ENCODE peak calls at places on chromosomes 16 and 17, in nine cellular contexts. Q is substantia nigra; F is GM13977; W is stimulated activated CD8-positive, alpha-beta memory T cell treated with anti-CD3 and anti-CD28 coated beads, Interleukin-15, amount 100 ng/mL, for 1 hour; A is WTC11; V is activated CD4-positive, alpha-beta T cell treated with anti-CD3 and anti-CD28 coated beads, Interleukin-2, amount 10 ng/mL, durations not matched to agents 7 days and 5 days; C is PC-3; Z is HTR-8/SVneo; H is thoracic aorta. K is an unnamed sample.

GRCh38 chr16:68823401-68823800 is 19.9 kb upstream of the TANGO6 start:
- DNase-seq in Q (no peak), F (no peak), W (no peak), A (peak; percentile 18), V (no peak), C (no peak), Z (peak; percentile 85), H (no peak), K (no peak)

GRCh38 chr17:72192409-72193192 is 71.8 kb downstream of the SOX9 start:
- DNase-seq in Q (no peak), F (no peak), W (no peak), A (no peak), V (no peak), C (peak; percentile 14), Z (no peak), H (no peak), K (no peak)

GRCh38 chr16:66103245-66103644 is 263.2 kb upstream of the CDH5 start:
- DNase-seq in Q (no peak), F (no peak), W (no peak), A (no peak), V (no peak), C (no peak), Z (no peak), H (no peak), K (no peak)

GRCh38 chr17:44331249-44331760 is 6.7 kb upstream of the SLC25A39 start:
- DNase-seq in Q (peak; percentile 8), F (peak; percentile 77), W (peak; percentile 52), A (peak; percentile 80), V (peak; percentile 83), C (peak; percentile 97), Z (peak; percentile 87), H (no peak), K (peak; percentile 81)

GRCh38 chr16:67936124-67936875 is at the start of gene PSMB10:
- DNase-seq in Q (no peak), F (peak; percentile 64), W (no peak), A (peak; percentile 45), V (no peak), C (no peak), Z (peak; percentile 49), H (no peak), K (peak; percentile 67)

GRCh38 chr17:14303343-14304221 is 2.7 kb downstream of the HS3ST3B1 start:
- DNase-seq in Q (no peak), F (no peak), W (no peak), A (peak; percentile 37), V (peak; percentile 26), C (no peak), Z (no peak), H (no peak), K (peak; percentile 67)

GRCh38 chr16:23755484-23755809 is 621 bp downstream of the CHP2 start:
- DNase-seq in Q (no peak), F (no peak), W (no peak), A (no peak), V (no peak), C (no peak), Z (no peak), H (no peak), K (no peak)

GRCh38 chr17:48244121-48244711 is 136.7 kb downstream of the SNX11 start:
- DNase-seq in Q (no peak), F (no peak), W (no peak), A (no peak), V (peak; percentile 14), C (peak; percentile 98), Z (peak; percentile 26), H (no peak), K (no peak)

GRCh38 chr16:4213721-4214120 is 28.2 kb downstream of the SRL start:
- DNase-seq in Q (no peak), F (no peak), W (no peak), A (no peak), V (no peak), C (no peak), Z (no peak), H (no peak), K (no peak)

GRCh38 chr16:29310852-29311314 is 95.6 kb downstream of the NPIPB11 start:
- DNase-seq in Q (no peak), F (no peak), W (no peak), A (no peak), V (no peak), C (peak; percentile 2), Z (no peak), H (no peak), K (no peak)

GRCh38 chr16:11949527-11949926 is 7.7 kb upstream of the NPIPB2 start:
- DNase-seq in Q (peak; percentile 2), F (peak; percentile 82), W (no peak), A (peak; percentile 36), V (peak; percentile 22), C (peak; percentile 68), Z (peak; percentile 59), H (no peak), K (peak; percentile 49)

GRCh38 chr16:2468142-2468724 is 2.9 kb upstream of the NTN3 start:
- DNase-seq in Q (no peak), F (peak; percentile 82), W (no peak), A (peak; percentile 37), V (no peak), C (peak; percentile 31), Z (no peak), H (no peak), K (peak; percentile 67)

GRCh38 chr16:24700549-24701392 is 28.7 kb upstream of the TNRC6A start:
- DNase-seq in Q (no peak), F (no peak), W (no peak), A (no peak), V (no peak), C (peak; percentile 97), Z (peak; percentile 88), H (peak; percentile 85), K (no peak)

GRCh38 chr17:48816774-48817590 is at the start of gene TTLL6:
- DNase-seq in Q (no peak), F (peak; percentile 91), W (peak; percentile 43), A (peak; percentile 97), V (peak; percentile 87), C (peak; percentile 98), Z (peak; percentile 97), H (peak; percentile 23), K (peak; percentile 99)

GRCh38 chr17:64115871-64116534 is 13.9 kb downstream of the ERN1 start:
- DNase-seq in Q (no peak), F (no peak), W (no peak), A (no peak), V (no peak), C (peak; percentile 95), Z (peak; percentile 37), H (no peak), K (no peak)

GRCh38 chr17:59149841-59150511 is 5.0 kb downstream of the SKA2 start:
- DNase-seq in Q (no peak), F (no peak), W (no peak), A (no peak), V (peak; percentile 17), C (peak; percentile 48), Z (no peak), H (no peak), K (no peak)

GRCh38 chr16:50219402-50219975 is 46.9 kb upstream of the ADCY7 start:
- DNase-seq in Q (no peak), F (no peak), W (no peak), A (no peak), V (no peak), C (no peak), Z (no peak), H (no peak), K (no peak)

GRCh38 chr16:77759821-77760220 is 28.5 kb upstream of the VAT1L start:
- DNase-seq in Q (no peak), F (no peak), W (no peak), A (no peak), V (no peak), C (no peak), Z (no peak), H (no peak), K (no peak)

GRCh38 chr17:27601069-27601974 is 29.7 kb upstream of the LGALS9 start:
- DNase-seq in Q (peak; percentile 28), F (peak; percentile 84), W (peak; percentile 84), A (peak; percentile 90), V (peak; percentile 84), C (peak; percentile 85), Z (peak; percentile 79), H (peak; percentile 70), K (peak; percentile 88)

GRCh38 chr16:23504453-23505179 is 5.7 kb downstream of the GGA2 start:
- DNase-seq in Q (no peak), F (peak; percentile 74), W (peak; percentile 27), A (no peak), V (peak; percentile 71), C (peak; percentile 73), Z (peak; percentile 71), H (peak; percentile 59), K (peak; percentile 55)

GRCh38 chr17:77882481-77883212 is 75.9 kb upstream of the TNRC6C start:
- DNase-seq in Q (no peak), F (peak; percentile 83), W (peak; percentile 56), A (no peak), V (peak; percentile 88), C (no peak), Z (no peak), H (no peak), K (no peak)

GRCh38 chr16:48053346-48053745 is 102.4 kb downstream of the ABCC12 start:
- DNase-seq in Q (no peak), F (no peak), W (no peak), A (peak; percentile 64), V (no peak), C (peak; percentile 53), Z (peak; percentile 53), H (no peak), K (peak; percentile 77)

GRCh38 chr17:80457236-80457856 is 19.1 kb downstream of the NPTX1 start:
- DNase-seq in Q (no peak), F (no peak), W (no peak), A (no peak), V (no peak), C (peak; percentile 39), Z (no peak), H (no peak), K (no peak)

GRCh38 chr16:70304892-70305448 is 6.0 kb downstream of the DDX19B start:
- DNase-seq in Q (no peak), F (peak; percentile 35), W (no peak), A (no peak), V (no peak), C (peak; percentile 63), Z (no peak), H (no peak), K (no peak)

GRCh38 chr16:79871906-79872305 is 271.4 kb upstream of the MAF start:
- DNase-seq in Q (no peak), F (no peak), W (no peak), A (no peak), V (no peak), C (no peak), Z (no peak), H (no peak), K (no peak)

GRCh38 chr16:83068686-83069085 is 441.9 kb downstream of the CDH13 start:
- DNase-seq in Q (no peak), F (no peak), W (no peak), A (no peak), V (no peak), C (no peak), Z (peak; percentile 4), H (no peak), K (no peak)

GRCh38 chr17:36722121-36722902 is 120.9 kb downstream of the MRM1 start:
- DNase-seq in Q (peak; percentile 14), F (peak; percentile 94), W (peak; percentile 38), A (peak; percentile 68), V (peak; percentile 82), C (peak; percentile 33), Z (no peak), H (no peak), K (peak; percentile 91)

GRCh38 chr17:61251939-61252865 is 147.4 kb upstream of the TBX2 start:
- DNase-seq in Q (no peak), F (no peak), W (peak; percentile 2), A (no peak), V (no peak), C (no peak), Z (no peak), H (peak; percentile 87), K (no peak)

GRCh38 chr17:4588862-4589625 is 4.7 kb downstream of the SMTNL2 start:
- DNase-seq in Q (no peak), F (no peak), W (no peak), A (no peak), V (no peak), C (no peak), Z (no peak), H (no peak), K (no peak)

GRCh38 chr16:14013571-14014283 is 57.4 kb upstream of the MRTFB start:
- DNase-seq in Q (no peak), F (no peak), W (no peak), A (no peak), V (no peak), C (peak; percentile 62), Z (peak; percentile 61), H (peak; percentile 11), K (no peak)

GRCh38 chr17:6526362-6527152 is 29.8 kb downstream of the PITPNM3 start:
- DNase-seq in Q (no peak), F (no peak), W (no peak), A (no peak), V (no peak), C (no peak), Z (no peak), H (no peak), K (no peak)